ENCODE peak calls at places on chromosomes 4 and X, in six cellular contexts. Z is DMS53, X is GF-D8, G is Kasumi-1, H is iPS-NIHi11, T is NCI-H1105. I is an unnamed sample.

GRCh38 chr4:152974732-152975614 is 38.9 kb downstream of the FHDC1 start:
- DNase-seq in Z (no peak), X (no peak), G (no peak), H (no peak), T (no peak), I (no peak)

GRCh38 chr4:39151120-39151713 is 31.1 kb upstream of the WDR19 start:
- DNase-seq in Z (no peak), X (peak; percentile 60), G (peak; percentile 60), H (no peak), T (no peak), I (peak; percentile 67)

GRCh38 chr4:142406917-142407501 is 439.1 kb downstream of the INPP4B start:
- DNase-seq in Z (no peak), X (peak; percentile 40), G (no peak), H (no peak), T (no peak), I (no peak)

GRCh38 chrX:31228415-31228832 is 156.6 kb upstream of the FTHL17 start:
- DNase-seq in Z (no peak), X (no peak), G (no peak), H (no peak), T (no peak), I (no peak)

GRCh38 chrX:41722816-41723215 is 1.2 kb upstream of the GPR82 start:
- DNase-seq in Z (peak; percentile 4), X (no peak), G (no peak), H (no peak), T (no peak), I (no peak)

GRCh38 chr4:62548108-62548524 is 1348.0 kb downstream of the ADGRL3 start:
- DNase-seq in Z (no peak), X (no peak), G (no peak), H (peak; percentile 7), T (no peak), I (peak; percentile 9)

GRCh38 chrX:124026529-124026928 is 65.0 kb downstream of the STAG2 start:
- DNase-seq in Z (no peak), X (no peak), G (no peak), H (no peak), T (no peak), I (no peak)

GRCh38 chr4:23033796-23034195 is 341.1 kb downstream of the GBA3 start:
- DNase-seq in Z (no peak), X (no peak), G (no peak), H (no peak), T (no peak), I (no peak)

GRCh38 chrX:153353416-153353815 is 19.5 kb downstream of the ZNF275 start:
- DNase-seq in Z (no peak), X (no peak), G (no peak), H (peak; percentile 41), T (no peak), I (no peak)

GRCh38 chr4:91826186-91826585 is 477.6 kb upstream of the GRID2 start:
- DNase-seq in Z (no peak), X (no peak), G (no peak), H (no peak), T (no peak), I (no peak)

GRCh38 chr4:2272026-2272827 is 10.3 kb upstream of the MXD4 start:
- DNase-seq in Z (no peak), X (no peak), G (no peak), H (no peak), T (no peak), I (no peak)

GRCh38 chrX:69431417-69431816 is 72.7 kb upstream of the NALF2 start:
- DNase-seq in Z (no peak), X (no peak), G (no peak), H (no peak), T (no peak), I (no peak)

GRCh38 chrX:53269536-53270107 is 11.8 kb downstream of the IQSEC2 start:
- DNase-seq in Z (no peak), X (no peak), G (no peak), H (no peak), T (no peak), I (no peak)

GRCh38 chr4:22070256-22070655 is 121.7 kb upstream of the KCNIP4 start:
- DNase-seq in Z (no peak), X (no peak), G (no peak), H (no peak), T (no peak), I (no peak)

GRCh38 chr4:145001635-145002034 is 96.4 kb downstream of the ANAPC10 start:
- DNase-seq in Z (no peak), X (no peak), G (no peak), H (no peak), T (no peak), I (no peak)

GRCh38 chr4:103152381-103152780 is 45.8 kb downstream of the CENPE start:
- DNase-seq in Z (no peak), X (no peak), G (no peak), H (no peak), T (no peak), I (no peak)

GRCh38 chr4:73589261-73589847 is 30.9 kb downstream of the RASSF6 start:
- DNase-seq in Z (peak; percentile 43), X (no peak), G (no peak), H (no peak), T (peak; percentile 12), I (no peak)